ENCODE peak calls at places on chromosomes 1 and 21, in seven cellular contexts. H is stimulated activated CD8-positive, alpha-beta memory T cell treated with anti-CD3 and anti-CD28 coated beads, Interleukin-15, amount 100 ng/mL, for 1 hour; W is HS-5; M is EL; N is activated CD8-positive, alpha-beta memory T cell treated with anti-CD3 and anti-CD28 coated beads, Interleukin-2, amount 10 ng/mL, durations not matched to agents 7 days and 5 days; G is hypothalamus; D is stimulated activated CD4-positive, alpha-beta T cell treated with anti-CD3 and anti-CD28 coated beads, Interleukin-4, amount 100 ng/mL, for 1 hour. C is an unnamed sample.

GRCh38 chr1:5526822-5527551 is 465.2 kb downstream of the NPHP4 start:
- DNase-seq in D (no peak), G (no peak), N (no peak), W (no peak), H (no peak), M (no peak), C (no peak)

GRCh38 chr1:112618114-112618720 is 724 bp downstream of the ST7L start:
- DNase-seq in M (peak), D (no peak), H (no peak), W (no peak), G (no peak), N (peak), C (no peak)

GRCh38 chr1:182113879-182114626 is 52.5 kb upstream of the ZNF648 start:
- DNase-seq in G (peak), D (no peak), H (no peak), M (no peak), W (no peak), N (no peak), C (no peak)

GRCh38 chr1:51717842-51718241 is 101.0 kb downstream of the OSBPL9 start:
- DNase-seq in W (no peak), N (no peak), D (no peak), M (no peak), G (no peak), H (no peak), C (no peak)

GRCh38 chr21:31873275-31873695 is 465 bp downstream of the HUNK start:
- DNase-seq in W (no peak), H (no peak), N (no peak), D (no peak), G (no peak), M (peak), C (peak)

GRCh38 chr1:170929835-170930554 is 5.3 kb upstream of the MROH9 start:
- DNase-seq in D (no peak), N (no peak), W (peak), H (no peak), G (no peak), M (peak), C (peak)

GRCh38 chr1:2637472-2637871 is 4.7 kb upstream of the MMEL1 start:
- DNase-seq in N (no peak), H (no peak), W (no peak), G (no peak), D (no peak), M (no peak), C (no peak)

GRCh38 chr21:7917729-7918128 is 2603.7 kb upstream of the TPTE start:
- DNase-seq in D (no peak), H (no peak), G (no peak), M (no peak), W (no peak), N (no peak), C (no peak)

GRCh38 chr1:106063510-106063909 is 993.0 kb upstream of the PRMT6 start:
- DNase-seq in D (no peak), M (no peak), N (no peak), W (no peak), H (no peak), G (no peak), C (peak)

GRCh38 chr1:9628541-9629444 is 22.7 kb upstream of the PIK3CD start:
- DNase-seq in N (peak), W (no peak), H (no peak), D (peak), M (no peak), G (no peak), C (no peak)

GRCh38 chr1:235018720-235019444 is 109.8 kb downstream of the TOMM20 start:
- DNase-seq in H (no peak), M (no peak), D (peak), N (peak), G (no peak), W (no peak), C (no peak)

GRCh38 chr1:38581396-38581795 is 278.2 kb downstream of the RRAGC start:
- DNase-seq in W (no peak), D (no peak), G (no peak), N (peak), M (no peak), H (no peak), C (no peak)